ENCODE peak calls at places on chromosomes 2 and 18, in four cellular contexts. I is G401; O is fibroblast of the conjunctiva; N is CD8-positive, alpha-beta T cell. W is an unnamed sample.

GRCh38 chr2:239381709-239382134 is 19.1 kb downstream of the HDAC4 start:
- DNase-seq in I (no peak), O (no peak), N (no peak), W (no peak)

GRCh38 chr2:215693269-215693998 is 257.6 kb upstream of the FN1 start:
- DNase-seq in I (no peak), O (peak), N (no peak), W (peak)

GRCh38 chr2:215316336-215316735 is 4.5 kb downstream of the ATIC start:
- DNase-seq in I (no peak), O (no peak), N (no peak), W (no peak)

GRCh38 chr2:127104881-127105655 is 1.9 kb downstream of the BIN1 start:
- DNase-seq in I (no peak), O (no peak), N (no peak), W (no peak)

GRCh38 chr2:71901466-71901865 is 246.2 kb downstream of the CYP26B1 start:
- DNase-seq in I (no peak), O (no peak), N (no peak), W (no peak)

GRCh38 chr2:171670655-171671054 is 16.6 kb upstream of the DYNC1I2 start:
- DNase-seq in I (no peak), O (no peak), N (no peak), W (no peak)

GRCh38 chr2:236969767-236970655 is 115.7 kb upstream of the COPS8 start:
- DNase-seq in I (no peak), O (no peak), N (peak), W (no peak)

GRCh38 chr2:237427807-237428506 is 14.0 kb upstream of the COL6A3 start:
- DNase-seq in I (no peak), O (no peak), N (peak), W (no peak)

GRCh38 chr2:191215666-191216065 is 29.5 kb upstream of the MYO1B start:
- DNase-seq in I (no peak), O (no peak), N (no peak), W (no peak)

GRCh38 chr2:218984239-218985020 is 554 bp downstream of the FEV start:
- DNase-seq in I (peak), O (no peak), N (no peak), W (no peak)

GRCh38 chr2:163553601-163554000 is 182.2 kb downstream of the FIGN start:
- DNase-seq in I (no peak), O (peak), N (no peak), W (no peak)

GRCh38 chr2:102489646-102490045 is 16.6 kb downstream of the SLC9A4 start:
- DNase-seq in I (no peak), O (no peak), N (no peak), W (no peak)

GRCh38 chr2:159712194-159712928 is at the start of gene MARCHF7:
- DNase-seq in I (peak), O (peak), N (peak), W (peak)

GRCh38 chr2:30679416-30680088 is 127.7 kb downstream of the CAPN13 start:
- DNase-seq in I (no peak), O (no peak), N (peak), W (peak)

GRCh38 chr2:161238559-161239415 is 69.4 kb upstream of the PSMD14 start:
- DNase-seq in I (peak), O (no peak), N (peak), W (peak)

GRCh38 chr2:12251749-12252148 is 465.0 kb upstream of the TRIB2 start:
- DNase-seq in I (no peak), O (no peak), N (no peak), W (no peak)

GRCh38 chr2:135004005-135004746 is 43.1 kb downstream of the MAP3K19 start:
- DNase-seq in I (peak), O (peak), N (peak), W (peak)

GRCh38 chr18:23415530-23415929 is 37.6 kb upstream of the RIOK3 start:
- DNase-seq in I (peak), O (no peak), N (no peak), W (no peak)

GRCh38 chr2:190765386-190766173 is 115.0 kb upstream of the GLS start:
- DNase-seq in I (no peak), O (peak), N (no peak), W (peak)

W was measured in stromal cell of bone marrow.